ENCODE peak calls at places on chromosomes 7 and 10, in five cellular contexts. O is stimulated activated naive CD4-positive, alpha-beta T cell; X is neural progenitor cell; T is hypothalamus; S is dermis blood vessel endothelial cell. G is an unnamed sample.

GRCh38 chr10:104938031-104938430 is 296.9 kb downstream of the SORCS3 start:
- DNase-seq in X (no peak), O (no peak), T (no peak), S (no peak), G (no peak)

GRCh38 chr10:88755753-88756152 is 4.1 kb upstream of the LIPN start:
- DNase-seq in X (no peak), S (no peak), T (no peak), O (no peak), G (no peak)

GRCh38 chr7:107659666-107660065 is 962 bp upstream of the SLC26A4 start:
- DNase-seq in S (peak), T (no peak), X (no peak), O (no peak), G (no peak)

GRCh38 chr10:127600479-127600878 is 51.4 kb downstream of the NPS start:
- DNase-seq in T (no peak), O (no peak), S (no peak), X (peak), G (no peak)

GRCh38 chr7:112877671-112878460 is 87.7 kb upstream of the TMEM168 start:
- DNase-seq in O (no peak), T (no peak), S (peak), X (no peak), G (no peak)

GRCh38 chr7:44284881-44285541 is 40.4 kb downstream of the CAMK2B start:
- DNase-seq in S (no peak), T (no peak), X (no peak), O (no peak), G (no peak)

GRCh38 chr7:32275216-32275979 is 205.2 kb upstream of the PDE1C start:
- DNase-seq in X (no peak), O (no peak), T (no peak), S (no peak), G (no peak)

GRCh38 chr7:94130716-94131115 is 126.6 kb upstream of the BET1 start:
- DNase-seq in T (no peak), S (no peak), X (no peak), O (no peak), G (no peak)

GRCh38 chr10:105706281-105707026 is 1065.4 kb downstream of the SORCS3 start:
- DNase-seq in X (no peak), S (no peak), O (no peak), T (no peak), G (no peak)

GRCh38 chr7:158406817-158407216 is 180.8 kb downstream of the PTPRN2 start:
- DNase-seq in T (no peak), S (no peak), O (no peak), X (no peak), G (no peak)

GRCh38 chr7:151451626-151452025 is 11.7 kb upstream of the CRYGN start:
- DNase-seq in X (no peak), O (no peak), T (no peak), S (no peak), G (no peak)

GRCh38 chr10:123559066-123559822 is 106.9 kb upstream of the GPR26 start:
- DNase-seq in X (peak), S (peak), O (peak), T (peak), G (peak)

GRCh38 chr7:11328309-11328708 is 354.6 kb downstream of the PHF14 start:
- DNase-seq in S (no peak), T (no peak), O (no peak), X (no peak), G (no peak)

GRCh38 chr7:137636376-137636775 is 210.4 kb downstream of the DGKI start:
- DNase-seq in T (no peak), O (no peak), S (no peak), X (no peak), G (no peak)

GRCh38 chr10:77185696-77186095 is 451.9 kb downstream of the KCNMA1 start:
- DNase-seq in O (no peak), X (no peak), T (no peak), S (no peak), G (no peak)

GRCh38 chr10:119595715-119596515 is 849 bp downstream of the TIAL1 start:
- DNase-seq in O (peak), S (peak), X (peak), T (no peak), G (peak)

GRCh38 chr7:83468251-83468739 is 180.6 kb downstream of the SEMA3E start:
- DNase-seq in S (peak), O (no peak), T (peak), X (peak), G (peak)